ENCODE peak calls at places on chromosomes 4 and X, in six cellular contexts. V is Right ventricle myocardium superior; T is stimulated activated CD4-positive, alpha-beta T cell treated with anti-CD3 and anti-CD28 coated beads, TNF-alpha, amount 100 ng/mL, for 24 hours; D is NCI-H82; O is Calu3; E is SHP77 treated with DMSO at 0.1 percent for 48 hours. W is an unnamed sample.

GRCh38 chrX:70133303-70134115 is at the start of gene IGBP1:
- DNase-seq in E (peak; percentile 65), O (peak; percentile 89), D (peak; percentile 95), V (peak; percentile 88), T (peak; percentile 64), W (peak; percentile 86)

GRCh38 chr4:183469327-183469726 is 24.9 kb downstream of the CDKN2AIP start:
- DNase-seq in D (no peak), V (no peak), O (no peak), E (no peak), T (no peak), W (no peak)

GRCh38 chr4:123616970-123617392 is 220.4 kb downstream of the SPRY1 start:
- DNase-seq in O (no peak), D (no peak), V (peak; percentile 72), T (no peak), E (no peak), W (peak; percentile 36)

GRCh38 chr4:182213024-182213423 is 30.2 kb upstream of the TENM3 start:
- DNase-seq in T (no peak), V (no peak), D (no peak), O (no peak), E (no peak), W (no peak)

GRCh38 chr4:92657695-92658094 is 353.9 kb downstream of the GRID2 start:
- DNase-seq in O (no peak), E (no peak), T (no peak), D (no peak), V (no peak), W (no peak)

GRCh38 chrX:39609941-39610340 is 487.8 kb downstream of the BCOR start:
- DNase-seq in O (no peak), V (no peak), D (no peak), T (no peak), E (no peak), W (no peak)

GRCh38 chr4:152225680-152226079 is 310.2 kb downstream of the FBXW7 start:
- DNase-seq in O (no peak), E (no peak), D (no peak), T (no peak), V (no peak), W (no peak)

GRCh38 chrX:42751573-42751972 is 26.4 kb downstream of the PPP1R2C start:
- DNase-seq in T (no peak), V (no peak), O (no peak), D (no peak), E (no peak), W (no peak)

GRCh38 chrX:47129879-47130358 is 14.6 kb downstream of the NDUFB11 start:
- DNase-seq in O (no peak), D (peak; percentile 28), E (no peak), V (no peak), T (no peak), W (no peak)

GRCh38 chr4:169649545-169650226 is 29.3 kb downstream of the CLCN3 start:
- DNase-seq in D (no peak), T (no peak), O (no peak), V (peak; percentile 59), E (no peak), W (no peak)